ENCODE peak calls at places on chromosomes 2 and 18, in seven cellular contexts. One of them, this sample, is unnamed. For H3K27me3, the result is how much of the 10 kb centered on the place peaks cover.

GRCh38 chr2:30689496-30690125 is 117.6 kb downstream of the CAPN13 start:
- DNase-seq in cardiac muscle cell: no peak
- DNase-seq in breast epithelium: no peak
- DNase-seq in A673: no peak
- DNase-seq in HCT116: no peak
- DNase-seq in body of pancreas: no peak
- DNase-seq in thoracic aorta: no peak
- DNase-seq in this sample: no peak

GRCh38 chr2:240212425-240213225 is 72.2 kb upstream of the OTOS start:
- DNase-seq in cardiac muscle cell: no peak
- DNase-seq in breast epithelium: peak
- DNase-seq in A673: no peak
- DNase-seq in HCT116: no peak
- DNase-seq in body of pancreas: no peak
- DNase-seq in thoracic aorta: no peak
- DNase-seq in this sample: no peak

GRCh38 chr2:210227689-210228088 is 2.4 kb upstream of the ACADL start:
- DNase-seq in cardiac muscle cell: no peak
- DNase-seq in breast epithelium: no peak
- DNase-seq in A673: no peak
- DNase-seq in HCT116: no peak
- DNase-seq in body of pancreas: no peak
- DNase-seq in thoracic aorta: no peak
- DNase-seq in this sample: no peak

GRCh38 chr2:222492683-222493082 is 68.3 kb downstream of the SGPP2 start:
- DNase-seq in cardiac muscle cell: peak
- DNase-seq in breast epithelium: no peak
- DNase-seq in A673: no peak
- DNase-seq in HCT116: no peak
- DNase-seq in body of pancreas: peak
- DNase-seq in thoracic aorta: no peak
- DNase-seq in this sample: no peak

GRCh38 chr2:42342061-42342794 is 18.8 kb downstream of the COX7A2L start:
- DNase-seq in cardiac muscle cell: peak
- DNase-seq in breast epithelium: peak
- DNase-seq in A673: peak
- DNase-seq in HCT116: peak
- DNase-seq in body of pancreas: peak
- DNase-seq in thoracic aorta: peak
- DNase-seq in this sample: no peak

GRCh38 chr2:9416267-9416961 is 6.9 kb downstream of the ITGB1BP1 start:
- DNase-seq in cardiac muscle cell: no peak
- DNase-seq in breast epithelium: no peak
- DNase-seq in A673: no peak
- DNase-seq in HCT116: no peak
- DNase-seq in body of pancreas: no peak
- DNase-seq in thoracic aorta: no peak
- DNase-seq in this sample: no peak

GRCh38 chr2:72989770-72990556 is 72.6 kb downstream of the EMX1 start:
- DNase-seq in cardiac muscle cell: peak
- DNase-seq in breast epithelium: no peak
- DNase-seq in A673: no peak
- DNase-seq in HCT116: no peak
- DNase-seq in body of pancreas: no peak
- DNase-seq in thoracic aorta: no peak
- DNase-seq in this sample: no peak

GRCh38 chr2:172484253-172484652 is 56.9 kb downstream of the ITGA6 start:
- DNase-seq in cardiac muscle cell: peak
- DNase-seq in breast epithelium: no peak
- DNase-seq in A673: peak
- DNase-seq in HCT116: no peak
- DNase-seq in body of pancreas: no peak
- DNase-seq in thoracic aorta: no peak
- DNase-seq in this sample: no peak

GRCh38 chr18:67425724-67426123 is 90.8 kb downstream of the DSEL start:
- DNase-seq in cardiac muscle cell: peak
- DNase-seq in breast epithelium: no peak
- DNase-seq in A673: no peak
- DNase-seq in HCT116: no peak
- DNase-seq in body of pancreas: no peak
- DNase-seq in thoracic aorta: no peak
- DNase-seq in this sample: no peak

GRCh38 chr2:10922307-10923006 is 10.7 kb downstream of the KCNF1 start:
- DNase-seq in cardiac muscle cell: no peak
- DNase-seq in breast epithelium: no peak
- DNase-seq in A673: no peak
- DNase-seq in HCT116: no peak
- DNase-seq in body of pancreas: no peak
- DNase-seq in thoracic aorta: no peak
- DNase-seq in this sample: no peak

GRCh38 chr2:77018219-77018618 is 504.0 kb downstream of the LRRTM4 start:
- DNase-seq in cardiac muscle cell: no peak
- DNase-seq in breast epithelium: no peak
- DNase-seq in A673: no peak
- DNase-seq in HCT116: no peak
- DNase-seq in body of pancreas: no peak
- DNase-seq in thoracic aorta: no peak
- DNase-seq in this sample: no peak

GRCh38 chr2:54644236-54644635 is 79.2 kb upstream of the EML6 start:
- DNase-seq in cardiac muscle cell: no peak
- DNase-seq in breast epithelium: no peak
- DNase-seq in A673: no peak
- DNase-seq in HCT116: no peak
- DNase-seq in body of pancreas: no peak
- DNase-seq in thoracic aorta: no peak
- DNase-seq in this sample: no peak

GRCh38 chr2:218658671-218659257 is 659 bp downstream of the ZNF142 start:
- DNase-seq in cardiac muscle cell: peak
- DNase-seq in breast epithelium: no peak
- DNase-seq in A673: peak
- DNase-seq in HCT116: peak
- DNase-seq in body of pancreas: peak
- DNase-seq in thoracic aorta: no peak
- DNase-seq in this sample: peak
- TF ChIP-seq CTCF in cardiac muscle cell: peak
- TF ChIP-seq CTCF in breast epithelium: peak
- TF ChIP-seq CTCF in A673: peak
- TF ChIP-seq CTCF in HCT116: peak
- TF ChIP-seq CTCF in body of pancreas: peak
- TF ChIP-seq CTCF in thoracic aorta: no peak
- TF ChIP-seq CTCF in this sample: peak

GRCh38 chr2:236853558-236853957 is 232.1 kb upstream of the COPS8 start:
- DNase-seq in cardiac muscle cell: no peak
- DNase-seq in breast epithelium: no peak
- DNase-seq in A673: no peak
- DNase-seq in HCT116: no peak
- DNase-seq in body of pancreas: peak
- DNase-seq in thoracic aorta: no peak
- DNase-seq in this sample: no peak
- H3K27me3 ChIP-seq in cardiac muscle cell: under half
- H3K27me3 ChIP-seq in breast epithelium: under half
- H3K27me3 ChIP-seq in A673: under half
- H3K27me3 ChIP-seq in HCT116: under half
- H3K27me3 ChIP-seq in body of pancreas: under half
- H3K27me3 ChIP-seq in thoracic aorta: under half
- H3K27me3 ChIP-seq in this sample: under half

DNA sequence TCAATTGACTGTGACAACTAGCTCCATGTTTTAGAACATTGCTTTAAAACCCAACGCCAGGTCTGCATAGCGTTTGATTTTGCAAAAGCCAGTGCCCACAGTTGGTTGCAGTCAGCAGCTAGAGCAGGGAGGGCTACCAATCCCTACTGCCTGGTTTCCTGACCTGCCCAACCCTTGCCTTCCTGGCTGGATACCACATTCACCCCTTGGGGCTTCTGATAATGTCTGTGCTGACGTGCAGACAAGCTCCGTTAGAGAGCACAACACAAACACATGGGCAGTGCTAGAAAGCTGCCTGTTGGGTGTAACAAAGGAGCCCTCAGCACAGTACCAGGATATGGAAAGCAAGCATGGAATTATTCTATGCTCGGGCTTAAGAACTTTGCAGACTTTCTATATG is 71.4 kb upstream of the THSD7B start:
- DNase-seq in cardiac muscle cell: no peak
- DNase-seq in breast epithelium: no peak
- DNase-seq in A673: no peak
- DNase-seq in HCT116: no peak
- DNase-seq in body of pancreas: no peak
- DNase-seq in thoracic aorta: no peak
- DNase-seq in this sample: no peak
- H3K4me3 ChIP-seq in cardiac muscle cell: no peak
- H3K4me3 ChIP-seq in breast epithelium: no peak
- H3K4me3 ChIP-seq in A673: no peak
- H3K4me3 ChIP-seq in HCT116: no peak
- H3K4me3 ChIP-seq in body of pancreas: no peak
- H3K4me3 ChIP-seq in thoracic aorta: no peak
- H3K4me3 ChIP-seq in this sample: no peak

GRCh38 chr18:27298215-27298804 is 113.2 kb upstream of the CHST9 start:
- DNase-seq in cardiac muscle cell: no peak
- DNase-seq in breast epithelium: no peak
- DNase-seq in A673: peak
- DNase-seq in HCT116: no peak
- DNase-seq in body of pancreas: no peak
- DNase-seq in thoracic aorta: no peak
- DNase-seq in this sample: no peak
- TF ChIP-seq CTCF in cardiac muscle cell: no peak
- TF ChIP-seq CTCF in breast epithelium: peak
- TF ChIP-seq CTCF in A673: no peak
- TF ChIP-seq CTCF in HCT116: no peak
- TF ChIP-seq CTCF in body of pancreas: peak
- TF ChIP-seq CTCF in thoracic aorta: no peak
- TF ChIP-seq CTCF in this sample: peak

DNA sequence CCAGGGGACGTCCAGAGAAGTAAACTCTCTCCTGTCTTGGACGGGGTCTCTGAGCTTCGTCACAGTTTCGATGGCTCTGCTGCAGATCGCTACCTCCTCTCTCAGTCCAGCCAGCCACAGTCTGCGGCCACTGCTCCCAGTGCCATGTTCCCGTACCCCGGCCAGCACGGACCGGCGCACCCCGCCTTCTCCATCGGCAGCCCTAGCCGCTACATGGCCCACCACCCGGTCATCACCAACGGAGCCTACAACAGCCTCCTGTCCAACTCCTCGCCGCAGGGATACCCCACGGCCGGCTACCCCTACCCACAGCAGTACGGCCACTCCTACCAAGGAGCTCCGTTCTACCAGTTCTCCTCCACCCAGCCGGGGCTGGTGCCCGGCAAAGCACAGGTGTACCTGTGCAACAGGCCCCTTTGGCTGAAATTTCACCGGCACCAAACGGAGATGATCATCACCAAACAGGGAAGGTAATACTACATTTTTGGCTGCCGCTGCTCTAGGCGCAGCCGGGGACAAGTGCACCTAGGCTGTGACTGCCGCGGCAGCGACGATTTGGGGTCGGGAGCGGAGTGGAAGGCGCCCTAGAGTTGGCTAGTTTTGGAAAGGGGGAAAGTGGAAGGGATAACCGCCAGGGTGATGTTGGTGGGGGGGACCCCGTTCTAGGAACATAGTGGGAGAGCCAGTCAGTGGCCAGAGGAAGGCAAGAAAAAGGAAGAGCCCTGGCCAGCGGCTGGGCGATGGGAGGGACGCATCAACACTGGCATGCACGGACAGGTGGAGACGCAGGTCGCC is 733 bp downstream of the TBR1 start:
- DNase-seq in cardiac muscle cell: no peak
- DNase-seq in breast epithelium: no peak
- DNase-seq in A673: no peak
- DNase-seq in HCT116: no peak
- DNase-seq in body of pancreas: no peak
- DNase-seq in thoracic aorta: no peak
- DNase-seq in this sample: peak
- H3K27me3 ChIP-seq in cardiac muscle cell: half or more
- H3K27me3 ChIP-seq in breast epithelium: under half
- H3K27me3 ChIP-seq in A673: under half
- H3K27me3 ChIP-seq in HCT116: under half
- H3K27me3 ChIP-seq in body of pancreas: under half
- H3K27me3 ChIP-seq in thoracic aorta: under half
- H3K27me3 ChIP-seq in this sample: under half

DNA sequence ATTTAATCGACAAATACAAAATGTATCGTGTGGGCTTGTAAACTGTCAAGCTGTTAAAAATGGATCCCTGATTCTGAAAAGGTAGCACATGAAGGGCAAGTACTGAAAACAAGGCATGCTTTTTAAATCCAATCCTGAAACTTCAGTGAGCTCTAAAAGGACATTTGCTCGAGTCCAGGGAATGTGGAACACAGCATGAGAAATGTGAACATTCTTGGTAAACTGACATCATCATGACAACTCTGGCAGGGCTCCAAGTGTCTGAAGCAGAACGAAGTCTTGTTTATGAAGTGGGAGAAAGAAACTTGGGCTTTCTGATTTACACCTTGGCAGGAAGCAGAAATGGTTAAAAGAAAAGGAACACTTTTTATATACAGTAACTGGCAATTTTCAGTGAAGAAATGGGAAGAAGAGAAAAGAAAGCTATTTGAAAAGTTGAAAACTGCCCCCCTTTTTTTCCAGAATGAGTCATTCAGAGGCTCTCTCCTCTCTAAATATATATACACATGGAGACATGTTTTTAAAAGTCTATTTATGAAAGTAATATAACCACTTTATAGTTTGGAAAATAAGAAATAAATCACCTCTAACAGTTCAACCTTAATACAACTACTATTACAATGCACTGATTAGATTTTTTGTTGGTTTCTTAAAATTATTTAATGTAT is 120.8 kb downstream of the GAREM1 start:
- DNase-seq in cardiac muscle cell: peak
- DNase-seq in breast epithelium: peak
- DNase-seq in A673: peak
- DNase-seq in HCT116: peak
- DNase-seq in body of pancreas: peak
- DNase-seq in thoracic aorta: peak
- DNase-seq in this sample: no peak
- H3K4me3 ChIP-seq in cardiac muscle cell: no peak
- H3K4me3 ChIP-seq in breast epithelium: peak
- H3K4me3 ChIP-seq in A673: no peak
- H3K4me3 ChIP-seq in HCT116: peak
- H3K4me3 ChIP-seq in body of pancreas: no peak
- H3K4me3 ChIP-seq in thoracic aorta: peak
- H3K4me3 ChIP-seq in this sample: no peak

This sample was measured in GM06990.